ENCODE peak calls at places on chromosomes 12 and 14, in seven cellular contexts. One of them, this sample, is unnamed. For H3K27me3, the result is how much of the 10 kb centered on the place peaks cover.

GRCh38 chr12:106288510-106289195 is 13.9 kb upstream of the TCP11L2 start:
- DNase-seq in endodermal cell: peak
- DNase-seq in suprapubic skin: no peak
- DNase-seq in naive thymus-derived CD4-positive, alpha-beta T cell: no peak
- DNase-seq in breast epithelium: no peak
- DNase-seq in neuronal stem cell: no peak
- DNase-seq in dorsolateral prefrontal cortex: no peak
- DNase-seq in this sample: no peak

GRCh38 chr12:132393991-132394949 is 64.9 kb upstream of the GALNT9 start:
- DNase-seq in endodermal cell: no peak
- DNase-seq in suprapubic skin: peak
- DNase-seq in naive thymus-derived CD4-positive, alpha-beta T cell: no peak
- DNase-seq in breast epithelium: no peak
- DNase-seq in neuronal stem cell: no peak
- DNase-seq in dorsolateral prefrontal cortex: no peak
- DNase-seq in this sample: no peak

GRCh38 chr12:12582895-12583303 is 20.2 kb upstream of the DUSP16 start:
- DNase-seq in endodermal cell: no peak
- DNase-seq in suprapubic skin: no peak
- DNase-seq in naive thymus-derived CD4-positive, alpha-beta T cell: no peak
- DNase-seq in breast epithelium: no peak
- DNase-seq in neuronal stem cell: no peak
- DNase-seq in dorsolateral prefrontal cortex: no peak
- DNase-seq in this sample: no peak

GRCh38 chr14:49892301-49892635 is 614 bp upstream of the ARF6 start:
- DNase-seq in endodermal cell: no peak
- DNase-seq in suprapubic skin: no peak
- DNase-seq in naive thymus-derived CD4-positive, alpha-beta T cell: peak
- DNase-seq in breast epithelium: peak
- DNase-seq in neuronal stem cell: peak
- DNase-seq in dorsolateral prefrontal cortex: peak
- DNase-seq in this sample: no peak

GRCh38 chr14:51552768-51553426 is 98.8 kb upstream of the FRMD6 start:
- DNase-seq in endodermal cell: no peak
- DNase-seq in suprapubic skin: peak
- DNase-seq in naive thymus-derived CD4-positive, alpha-beta T cell: no peak
- DNase-seq in breast epithelium: peak
- DNase-seq in neuronal stem cell: no peak
- DNase-seq in dorsolateral prefrontal cortex: no peak
- DNase-seq in this sample: no peak

GRCh38 chr12:9039397-9039977 is 50.1 kb downstream of the KLRG1 start:
- DNase-seq in endodermal cell: no peak
- DNase-seq in suprapubic skin: no peak
- DNase-seq in naive thymus-derived CD4-positive, alpha-beta T cell: peak
- DNase-seq in breast epithelium: no peak
- DNase-seq in neuronal stem cell: peak
- DNase-seq in dorsolateral prefrontal cortex: no peak
- DNase-seq in this sample: no peak

GRCh38 chr12:119096429-119097202 is 82.1 kb upstream of the HSPB8 start:
- DNase-seq in endodermal cell: peak
- DNase-seq in suprapubic skin: no peak
- DNase-seq in naive thymus-derived CD4-positive, alpha-beta T cell: no peak
- DNase-seq in breast epithelium: no peak
- DNase-seq in neuronal stem cell: peak
- DNase-seq in dorsolateral prefrontal cortex: peak
- DNase-seq in this sample: no peak

GRCh38 chr14:68011629-68012028 is 192.1 kb downstream of the RAD51B start:
- DNase-seq in endodermal cell: no peak
- DNase-seq in suprapubic skin: no peak
- DNase-seq in naive thymus-derived CD4-positive, alpha-beta T cell: no peak
- DNase-seq in breast epithelium: no peak
- DNase-seq in neuronal stem cell: no peak
- DNase-seq in dorsolateral prefrontal cortex: no peak
- DNase-seq in this sample: no peak

GRCh38 chr14:60153996-60154395 is 11.2 kb downstream of the DHRS7 start:
- DNase-seq in endodermal cell: no peak
- DNase-seq in suprapubic skin: no peak
- DNase-seq in naive thymus-derived CD4-positive, alpha-beta T cell: no peak
- DNase-seq in breast epithelium: no peak
- DNase-seq in neuronal stem cell: no peak
- DNase-seq in dorsolateral prefrontal cortex: no peak
- DNase-seq in this sample: no peak

GRCh38 chr14:96047101-96047500 is 7.9 kb downstream of the C14orf132 start:
- DNase-seq in endodermal cell: no peak
- DNase-seq in suprapubic skin: no peak
- DNase-seq in naive thymus-derived CD4-positive, alpha-beta T cell: no peak
- DNase-seq in breast epithelium: no peak
- DNase-seq in neuronal stem cell: no peak
- DNase-seq in dorsolateral prefrontal cortex: no peak
- DNase-seq in this sample: no peak

GRCh38 chr12:51598156-51598555 is 7.1 kb downstream of the SCN8A start:
- DNase-seq in endodermal cell: no peak
- DNase-seq in suprapubic skin: no peak
- DNase-seq in naive thymus-derived CD4-positive, alpha-beta T cell: no peak
- DNase-seq in breast epithelium: no peak
- DNase-seq in neuronal stem cell: no peak
- DNase-seq in dorsolateral prefrontal cortex: no peak
- DNase-seq in this sample: no peak

GRCh38 chr14:75845136-75845804 is 136.5 kb downstream of the TGFB3 start:
- DNase-seq in endodermal cell: no peak
- DNase-seq in suprapubic skin: no peak
- DNase-seq in naive thymus-derived CD4-positive, alpha-beta T cell: no peak
- DNase-seq in breast epithelium: no peak
- DNase-seq in neuronal stem cell: no peak
- DNase-seq in dorsolateral prefrontal cortex: no peak
- DNase-seq in this sample: no peak

GRCh38 chr12:128825845-128826244 is 2.1 kb upstream of the SLC15A4 start:
- DNase-seq in endodermal cell: no peak
- DNase-seq in suprapubic skin: no peak
- DNase-seq in naive thymus-derived CD4-positive, alpha-beta T cell: no peak
- DNase-seq in breast epithelium: no peak
- DNase-seq in neuronal stem cell: no peak
- DNase-seq in dorsolateral prefrontal cortex: no peak
- DNase-seq in this sample: no peak

GRCh38 chr12:66548338-66549049 is 130.4 kb downstream of the GRIP1 start:
- DNase-seq in endodermal cell: no peak
- DNase-seq in suprapubic skin: no peak
- DNase-seq in naive thymus-derived CD4-positive, alpha-beta T cell: no peak
- DNase-seq in breast epithelium: no peak
- DNase-seq in neuronal stem cell: no peak
- DNase-seq in dorsolateral prefrontal cortex: no peak
- DNase-seq in this sample: no peak

GRCh38 chr12:83317641-83318040 is 630.9 kb downstream of the TMTC2 start:
- DNase-seq in endodermal cell: no peak
- DNase-seq in suprapubic skin: no peak
- DNase-seq in naive thymus-derived CD4-positive, alpha-beta T cell: no peak
- DNase-seq in breast epithelium: no peak
- DNase-seq in neuronal stem cell: no peak
- DNase-seq in dorsolateral prefrontal cortex: no peak
- DNase-seq in this sample: no peak

GRCh38 chr12:83313827-83314226 is 627.1 kb downstream of the TMTC2 start:
- DNase-seq in endodermal cell: no peak
- DNase-seq in suprapubic skin: no peak
- DNase-seq in naive thymus-derived CD4-positive, alpha-beta T cell: no peak
- DNase-seq in breast epithelium: no peak
- DNase-seq in neuronal stem cell: no peak
- DNase-seq in dorsolateral prefrontal cortex: no peak
- DNase-seq in this sample: no peak

GRCh38 chr12:83318386-83318971 is 631.8 kb downstream of the TMTC2 start:
- DNase-seq in endodermal cell: no peak
- DNase-seq in suprapubic skin: no peak
- DNase-seq in naive thymus-derived CD4-positive, alpha-beta T cell: no peak
- DNase-seq in breast epithelium: no peak
- DNase-seq in neuronal stem cell: no peak
- DNase-seq in dorsolateral prefrontal cortex: no peak
- DNase-seq in this sample: no peak

DNA sequence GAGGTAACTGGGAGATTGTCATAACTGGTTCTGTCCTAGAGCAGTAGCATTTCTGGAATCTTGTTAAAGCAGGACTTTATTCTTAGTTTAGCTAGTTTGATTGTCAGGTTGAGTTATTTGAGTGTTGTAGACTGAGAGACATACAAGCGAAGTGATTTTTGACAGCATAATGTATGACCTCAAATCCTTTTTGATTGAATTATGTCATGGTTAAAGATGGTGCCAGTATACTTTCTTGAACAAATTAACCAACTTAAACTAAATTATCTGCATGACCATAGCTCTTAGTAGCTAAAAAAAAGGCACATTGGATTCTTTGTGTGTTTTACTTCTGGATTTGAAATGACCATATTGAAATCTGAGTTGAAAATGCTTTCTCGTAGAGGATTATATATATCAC is 626.6 kb downstream of the TMTC2 start:
- DNase-seq in endodermal cell: no peak
- DNase-seq in suprapubic skin: no peak
- DNase-seq in naive thymus-derived CD4-positive, alpha-beta T cell: no peak
- DNase-seq in breast epithelium: no peak
- DNase-seq in neuronal stem cell: no peak
- DNase-seq in dorsolateral prefrontal cortex: no peak
- DNase-seq in this sample: no peak
- H3K27me3 ChIP-seq in endodermal cell: under half
- H3K27me3 ChIP-seq in suprapubic skin: under half
- H3K27me3 ChIP-seq in naive thymus-derived CD4-positive, alpha-beta T cell: under half
- H3K27me3 ChIP-seq in breast epithelium: under half
- H3K27me3 ChIP-seq in neuronal stem cell: under half
- H3K27me3 ChIP-seq in dorsolateral prefrontal cortex: under half
- H3K27me3 ChIP-seq in this sample: under half

GRCh38 chr14:97866664-97867063 is 1069.5 kb downstream of the VRK1 start:
- DNase-seq in endodermal cell: no peak
- DNase-seq in suprapubic skin: no peak
- DNase-seq in naive thymus-derived CD4-positive, alpha-beta T cell: no peak
- DNase-seq in breast epithelium: no peak
- DNase-seq in neuronal stem cell: no peak
- DNase-seq in dorsolateral prefrontal cortex: no peak
- DNase-seq in this sample: no peak
- H3K4me3 ChIP-seq in endodermal cell: no peak
- H3K4me3 ChIP-seq in suprapubic skin: no peak
- H3K4me3 ChIP-seq in naive thymus-derived CD4-positive, alpha-beta T cell: no peak
- H3K4me3 ChIP-seq in breast epithelium: no peak
- H3K4me3 ChIP-seq in neuronal stem cell: no peak
- H3K4me3 ChIP-seq in dorsolateral prefrontal cortex: no peak
- H3K4me3 ChIP-seq in this sample: no peak

GRCh38 chr14:74262076-74262475 is 22.8 kb downstream of the VSX2 start:
- DNase-seq in endodermal cell: no peak
- DNase-seq in suprapubic skin: no peak
- DNase-seq in naive thymus-derived CD4-positive, alpha-beta T cell: no peak
- DNase-seq in breast epithelium: no peak
- DNase-seq in neuronal stem cell: no peak
- DNase-seq in dorsolateral prefrontal cortex: no peak
- DNase-seq in this sample: no peak
- H3K27me3 ChIP-seq in endodermal cell: under half
- H3K27me3 ChIP-seq in suprapubic skin: under half
- H3K27me3 ChIP-seq in naive thymus-derived CD4-positive, alpha-beta T cell: under half
- H3K27me3 ChIP-seq in breast epithelium: under half
- H3K27me3 ChIP-seq in neuronal stem cell: half or more
- H3K27me3 ChIP-seq in dorsolateral prefrontal cortex: under half
- H3K27me3 ChIP-seq in this sample: under half

DNA sequence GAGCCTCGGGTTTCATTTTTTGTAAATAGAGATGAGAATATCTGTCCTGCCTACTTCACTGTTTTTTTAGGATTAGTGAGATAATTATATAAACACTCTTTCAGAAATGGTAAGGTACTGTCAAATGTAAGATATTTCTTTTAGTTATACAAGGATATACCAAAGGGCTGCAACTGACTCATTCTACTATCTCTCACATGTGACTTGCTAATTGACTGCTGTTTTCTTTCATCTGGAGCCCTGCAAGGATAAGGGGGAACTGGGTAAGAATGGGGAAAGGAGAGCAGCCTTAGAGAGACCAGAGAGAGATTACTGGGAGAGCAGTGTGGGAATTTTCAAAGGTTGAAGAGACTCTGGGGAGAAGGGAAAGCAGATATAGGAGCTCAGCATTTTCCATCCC is 15.5 kb downstream of the WDR20 start:
- DNase-seq in endodermal cell: no peak
- DNase-seq in suprapubic skin: no peak
- DNase-seq in naive thymus-derived CD4-positive, alpha-beta T cell: no peak
- DNase-seq in breast epithelium: no peak
- DNase-seq in neuronal stem cell: peak
- DNase-seq in dorsolateral prefrontal cortex: no peak
- DNase-seq in this sample: no peak
- H3K4me3 ChIP-seq in endodermal cell: no peak
- H3K4me3 ChIP-seq in suprapubic skin: no peak
- H3K4me3 ChIP-seq in naive thymus-derived CD4-positive, alpha-beta T cell: no peak
- H3K4me3 ChIP-seq in breast epithelium: no peak
- H3K4me3 ChIP-seq in neuronal stem cell: no peak
- H3K4me3 ChIP-seq in dorsolateral prefrontal cortex: no peak
- H3K4me3 ChIP-seq in this sample: no peak

DNA sequence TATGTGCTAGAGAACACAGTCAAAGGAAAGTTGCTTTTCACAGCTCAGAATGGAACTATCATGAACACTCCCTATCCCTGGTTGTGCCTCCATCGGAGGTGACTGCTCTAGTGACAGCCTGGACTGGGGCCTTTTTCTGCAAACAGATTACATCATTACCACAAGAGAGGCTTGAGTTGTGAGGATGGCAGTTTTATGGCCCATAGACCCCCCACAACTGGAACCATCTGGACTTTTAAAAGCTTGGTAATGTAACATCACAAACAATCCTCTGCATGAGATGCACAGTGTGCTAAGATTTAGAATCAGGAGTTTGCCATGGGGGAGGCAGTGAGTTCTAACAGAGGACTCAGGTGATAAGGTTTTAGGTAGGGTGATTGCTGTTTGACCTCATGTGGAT is 46.6 kb upstream of the WSCD2 start:
- DNase-seq in endodermal cell: peak
- DNase-seq in suprapubic skin: no peak
- DNase-seq in naive thymus-derived CD4-positive, alpha-beta T cell: no peak
- DNase-seq in breast epithelium: no peak
- DNase-seq in neuronal stem cell: no peak
- DNase-seq in dorsolateral prefrontal cortex: no peak
- DNase-seq in this sample: no peak
- H3K27me3 ChIP-seq in endodermal cell: under half
- H3K27me3 ChIP-seq in suprapubic skin: under half
- H3K27me3 ChIP-seq in naive thymus-derived CD4-positive, alpha-beta T cell: under half
- H3K27me3 ChIP-seq in breast epithelium: under half
- H3K27me3 ChIP-seq in neuronal stem cell: under half
- H3K27me3 ChIP-seq in dorsolateral prefrontal cortex: under half
- H3K27me3 ChIP-seq in this sample: under half

DNA sequence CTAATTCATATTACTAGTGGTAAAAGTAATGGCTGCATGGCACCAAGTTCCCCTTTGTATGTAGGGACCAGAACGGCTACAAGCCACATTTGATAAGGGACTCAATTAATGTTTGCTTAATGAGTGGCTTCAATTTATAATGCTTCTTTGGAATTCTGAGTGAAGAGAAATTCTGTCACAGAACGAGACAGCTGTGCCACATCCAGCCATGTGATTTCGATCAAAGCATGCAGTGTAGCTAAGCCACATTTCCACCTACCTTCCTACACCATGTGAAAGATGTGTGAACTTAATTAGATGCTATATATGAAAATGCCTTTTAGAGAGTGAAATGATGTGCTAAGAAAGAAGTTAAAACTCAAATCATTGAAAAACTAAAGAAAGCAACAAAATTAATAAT is 217.4 kb downstream of the ACSS3 start:
- DNase-seq in endodermal cell: no peak
- DNase-seq in suprapubic skin: no peak
- DNase-seq in naive thymus-derived CD4-positive, alpha-beta T cell: no peak
- DNase-seq in breast epithelium: no peak
- DNase-seq in neuronal stem cell: no peak
- DNase-seq in dorsolateral prefrontal cortex: no peak
- DNase-seq in this sample: no peak
- H3K4me3 ChIP-seq in endodermal cell: no peak
- H3K4me3 ChIP-seq in suprapubic skin: no peak
- H3K4me3 ChIP-seq in naive thymus-derived CD4-positive, alpha-beta T cell: no peak
- H3K4me3 ChIP-seq in breast epithelium: no peak
- H3K4me3 ChIP-seq in neuronal stem cell: no peak
- H3K4me3 ChIP-seq in dorsolateral prefrontal cortex: no peak
- H3K4me3 ChIP-seq in this sample: no peak

This sample was measured in lower lobe of right lung.